ENCODE peak calls at places on chromosomes 2 and 18, in eight cellular contexts. M, U, E, A, R, C, D and S are unnamed samples.

GRCh38 chr2:189702071-189702470 is 27.6 kb downstream of the ANKAR start:
- DNase-seq in D (no peak), M (peak), R (no peak), U (no peak), E (no peak), A (no peak), C (no peak), S (no peak)

GRCh38 chr18:59140287-59140885 is 702 bp downstream of the SEC11C start:
- DNase-seq in A (no peak), U (peak), E (no peak), M (peak), C (peak), R (no peak), D (no peak), S (no peak)

GRCh38 chr2:99810241-99810640 is 320.4 kb upstream of the REV1 start:
- DNase-seq in D (no peak), U (no peak), M (no peak), C (no peak), R (no peak), A (no peak), E (no peak), S (no peak)

GRCh38 chr2:170396799-170397459 is 219.0 kb downstream of the MYO3B start:
- DNase-seq in E (no peak), C (no peak), R (no peak), D (no peak), U (peak), M (peak), A (no peak), S (no peak)

GRCh38 chr2:20355131-20355530 is 4.5 kb upstream of the PUM2 start:
- DNase-seq in C (no peak), M (no peak), E (no peak), D (no peak), R (no peak), A (no peak), U (no peak), S (no peak)

GRCh38 chr2:174587607-174588006 is 10.0 kb downstream of the WIPF1 start:
- DNase-seq in U (no peak), E (no peak), M (no peak), A (no peak), D (no peak), R (no peak), C (no peak), S (no peak)

GRCh38 chr2:201887851-201888451 is 81.6 kb downstream of the CDK15 start:
- DNase-seq in E (no peak), D (no peak), C (no peak), M (no peak), R (no peak), U (peak), A (no peak), S (no peak)

GRCh38 chr18:10559566-10560456 is 34.0 kb downstream of the NAPG start:
- DNase-seq in M (peak), U (peak), R (no peak), E (no peak), C (no peak), A (no peak), D (no peak), S (no peak)

GRCh38 chr2:237533668-237534138 is 32.7 kb upstream of the PRLH start:
- DNase-seq in R (no peak), D (no peak), M (no peak), A (no peak), U (no peak), C (no peak), E (no peak), S (no peak)

GRCh38 chr2:168561991-168562390 is 105.9 kb downstream of the CERS6 start:
- DNase-seq in D (no peak), C (no peak), R (no peak), U (no peak), A (no peak), M (no peak), E (no peak), S (no peak)

GRCh38 chr2:70344195-70344594 is 42.3 kb upstream of the FAM136A start:
- DNase-seq in E (no peak), D (no peak), M (no peak), U (no peak), C (no peak), A (no peak), R (no peak), S (no peak)

GRCh38 chr2:172248381-172249173 is 145.9 kb upstream of the DLX2 start:
- DNase-seq in U (no peak), R (no peak), C (no peak), M (no peak), D (no peak), E (no peak), A (peak), S (no peak)

GRCh38 chr2:96470636-96471035 is 34.5 kb downstream of the NEURL3 start:
- DNase-seq in U (no peak), A (no peak), M (no peak), D (peak), R (no peak), E (peak), C (peak), S (peak)

GRCh38 chr2:160516547-160517365 is 23.1 kb upstream of the RBMS1 start:
- DNase-seq in U (no peak), R (no peak), E (no peak), A (no peak), M (no peak), C (no peak), D (peak), S (no peak)

GRCh38 chr2:44533508-44533907 is 171.8 kb downstream of the CAMKMT start:
- DNase-seq in E (no peak), A (no peak), R (no peak), C (no peak), D (no peak), M (no peak), U (no peak), S (no peak)

GRCh38 chr2:231162036-231162345 is 36.4 kb upstream of the ARMC9 start:
- DNase-seq in U (no peak), A (no peak), E (no peak), D (no peak), M (no peak), R (peak), C (no peak), S (no peak)

GRCh38 chr2:95333888-95334338 is 36.8 kb downstream of the KCNIP3 start:
- DNase-seq in U (peak), D (no peak), C (peak), A (no peak), R (no peak), M (no peak), E (no peak), S (no peak)

GRCh38 chr2:100176925-100177324 is 34.5 kb upstream of the AFF3 start:
- DNase-seq in R (no peak), C (no peak), A (no peak), D (no peak), M (no peak), U (no peak), E (no peak), S (no peak)

GRCh38 chr2:46286715-46287114 is 10.5 kb upstream of the EPAS1 start:
- DNase-seq in C (no peak), U (no peak), M (no peak), A (no peak), E (no peak), R (no peak), D (no peak), S (no peak)

GRCh38 chr18:67301592-67301991 is 214.9 kb downstream of the DSEL start:
- DNase-seq in A (no peak), R (no peak), D (no peak), E (no peak), C (no peak), M (no peak), U (no peak), S (no peak)

GRCh38 chr2:173521450-173522192 is 166.9 kb downstream of the CDCA7 start:
- DNase-seq in R (no peak), C (no peak), M (no peak), E (no peak), D (no peak), U (no peak), A (no peak), S (no peak)

GRCh38 chr18:79784965-79785770 is 12.6 kb upstream of the KCNG2 start:
- DNase-seq in C (no peak), R (no peak), U (no peak), E (no peak), D (no peak), A (no peak), M (no peak), S (peak)

GRCh38 chr18:50079571-50080295 is 115.2 kb downstream of the MYO5B start:
- DNase-seq in E (no peak), M (no peak), C (no peak), R (no peak), U (no peak), D (no peak), A (no peak), S (no peak)

GRCh38 chr2:201558232-201558631 is 85.1 kb downstream of the TMEM237 start:
- DNase-seq in M (no peak), C (no peak), E (no peak), R (no peak), A (no peak), U (no peak), D (no peak), S (no peak)

GRCh38 chr2:179569834-179570233 is 291.6 kb downstream of the ZNF385B start:
- DNase-seq in U (no peak), A (no peak), D (no peak), E (no peak), C (no peak), R (peak), M (no peak), S (no peak)

GRCh38 chr2:232137346-232137745 is 175.8 kb downstream of the DIS3L2 start:
- DNase-seq in E (no peak), M (no peak), D (no peak), R (no peak), U (no peak), C (no peak), A (no peak), S (no peak)

GRCh38 chr2:172242968-172243367 is 140.3 kb upstream of the DLX2 start:
- DNase-seq in M (no peak), U (no peak), R (no peak), D (no peak), A (no peak), E (no peak), C (no peak), S (no peak)

GRCh38 chr18:832085-832681 is 20.1 kb upstream of the YES1 start:
- DNase-seq in R (no peak), E (no peak), D (no peak), M (no peak), A (peak), C (peak), U (no peak), S (no peak)

GRCh38 chr18:28175047-28175929 is 1.6 kb downstream of the CDH2 start:
- DNase-seq in U (peak), D (no peak), A (no peak), E (no peak), R (no peak), C (peak), M (no peak), S (no peak)

GRCh38 chr2:96967964-96968363 is 18.4 kb downstream of the FAM178B start:
- DNase-seq in M (no peak), E (no peak), R (no peak), A (no peak), U (no peak), C (no peak), D (no peak), S (no peak)

GRCh38 chr18:23693849-23694248 is 4.6 kb downstream of the LAMA3 start:
- DNase-seq in U (no peak), M (no peak), C (no peak), R (no peak), A (no peak), E (no peak), D (no peak), S (no peak)

GRCh38 chr2:27705851-27706622 is 42.3 kb downstream of the SLC4A1AP start:
- DNase-seq in U (no peak), D (no peak), A (no peak), C (no peak), M (no peak), R (peak), E (no peak), S (no peak)